ENCODE peak calls at places on chromosomes 2 and 18, in six cellular contexts. S is A549, Q is endothelial cell of umbilical vein, C is K562, I is GM12878, H is HepG2. W is an unnamed sample.

GRCh38 chr2:230928701-230929380 is 3.8 kb upstream of the GPR55 start:
- DNase-seq in H (no peak), Q (no peak), I (no peak), S (no peak), C (no peak), W (no peak)

GRCh38 chr2:196445991-196446390 is 193.5 kb upstream of the CCDC150 start:
- DNase-seq in Q (no peak), I (no peak), C (no peak), H (no peak), S (no peak), W (no peak)

GRCh38 chr18:70469916-70470315 is 181.1 kb downstream of the SOCS6 start:
- DNase-seq in Q (no peak), C (no peak), I (no peak), S (no peak), H (no peak), W (peak)

GRCh38 chr18:57243624-57244179 is 96.8 kb downstream of the BOD1L2 start:
- DNase-seq in Q (no peak), C (no peak), H (peak), S (no peak), I (no peak), W (no peak)

GRCh38 chr18:68314403-68314802 is 400.5 kb downstream of the TMX3 start:
- DNase-seq in Q (no peak), C (no peak), H (no peak), S (no peak), I (no peak), W (no peak)

GRCh38 chr2:40127890-40128548 is 323.9 kb downstream of the SLC8A1 start:
- DNase-seq in H (no peak), C (no peak), S (no peak), Q (no peak), I (no peak), W (no peak)

GRCh38 chr2:71240794-71241193 is 13.9 kb upstream of the PAIP2B start:
- DNase-seq in H (no peak), Q (no peak), I (no peak), S (no peak), C (no peak), W (no peak)

GRCh38 chr2:185417111-185417510 is 321.5 kb upstream of the FSIP2 start:
- DNase-seq in C (no peak), I (no peak), H (no peak), S (no peak), Q (no peak), W (peak)

GRCh38 chr2:11026286-11026921 is 114.7 kb downstream of the KCNF1 start:
- DNase-seq in S (no peak), Q (no peak), H (no peak), I (no peak), C (no peak), W (no peak)

GRCh38 chr2:9637330-9637729 is 6.5 kb upstream of the YWHAQ start:
- DNase-seq in H (peak), Q (peak), C (no peak), S (no peak), I (no peak), W (no peak)

GRCh38 chr18:23068692-23069305 is 66.5 kb upstream of the CABLES1 start:
- DNase-seq in S (no peak), Q (peak), C (no peak), I (no peak), H (no peak), W (peak)

GRCh38 chr2:36193680-36194079 is 161.9 kb upstream of the CRIM1 start:
- DNase-seq in C (no peak), I (no peak), Q (no peak), H (no peak), S (no peak), W (no peak)

GRCh38 chr18:43800584-43800983 is 523.3 kb upstream of the SYT4 start:
- DNase-seq in H (no peak), Q (no peak), C (no peak), I (no peak), S (no peak), W (no peak)

GRCh38 chr2:232325324-232326273 is 53.0 kb upstream of the ALPP start:
- DNase-seq in C (peak), S (no peak), Q (peak), I (no peak), H (peak), W (peak)

GRCh38 chr18:3217930-3218647 is 1.7 kb downstream of the MYOM1 start:
- DNase-seq in H (peak), S (peak), Q (no peak), C (peak), I (no peak), W (no peak)

GRCh38 chr18:74831571-74832250 is 234.0 kb downstream of the ZNF407 start:
- DNase-seq in H (no peak), I (no peak), S (no peak), C (no peak), Q (no peak), W (no peak)

GRCh38 chr18:35750929-35751328 is 169.4 kb downstream of the GALNT1 start:
- DNase-seq in Q (no peak), H (no peak), I (no peak), S (no peak), C (no peak), W (no peak)

GRCh38 chr18:111292-112014 is 46.9 kb upstream of the USP14 start:
- DNase-seq in C (peak), Q (peak), H (peak), I (no peak), S (peak), W (peak)

GRCh38 chr2:47456851-47457250 is 53.9 kb downstream of the MSH2 start:
- DNase-seq in H (no peak), I (no peak), Q (no peak), S (no peak), C (no peak), W (peak)

GRCh38 chr2:86074256-86074655 is 31.4 kb downstream of the POLR1A start:
- DNase-seq in H (no peak), I (no peak), Q (no peak), S (no peak), C (no peak), W (no peak)

GRCh38 chr18:27428120-27428519 is 243.0 kb upstream of the CHST9 start:
- DNase-seq in C (no peak), H (no peak), I (no peak), Q (no peak), S (no peak), W (no peak)

GRCh38 chr2:107064750-107065149 is 178.8 kb upstream of the ST6GAL2 start:
- DNase-seq in I (no peak), S (no peak), C (no peak), H (no peak), Q (no peak), W (no peak)
- TF ChIP-seq MYC in I (no peak), S (no peak), C (no peak), H (no peak), Q (no peak), W (no peak)

DNA sequence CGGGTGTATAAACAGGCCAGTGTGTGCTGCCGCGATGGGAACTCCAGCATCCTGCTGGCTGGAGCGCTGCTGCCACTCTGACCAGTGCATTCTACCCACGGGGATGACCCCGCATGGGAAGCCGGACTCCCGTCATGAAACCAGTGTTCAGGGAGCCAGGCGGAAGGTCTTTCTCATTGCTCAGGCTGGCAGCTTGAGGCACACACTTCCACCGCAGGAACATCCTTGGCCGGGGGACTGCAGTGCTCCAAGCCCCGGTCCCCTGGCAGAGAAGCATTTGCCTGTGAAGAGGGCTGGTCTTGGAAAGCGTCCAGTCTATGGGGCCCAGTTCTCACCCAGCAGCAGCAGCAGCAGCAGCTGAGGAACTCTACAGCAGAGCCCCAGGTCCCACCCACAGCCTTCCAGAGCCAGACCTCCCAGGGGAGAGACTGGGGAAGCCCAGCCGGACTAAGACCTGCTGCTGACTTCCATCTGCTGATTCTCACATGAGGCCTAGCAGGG is 235.9 kb downstream of the KLHL29 start:
- DNase-seq in H (no peak), Q (no peak), I (no peak), S (no peak), C (no peak), W (peak)
- TF ChIP-seq MYC in H (no peak), Q (no peak), I (no peak), S (no peak), C (no peak), W (no peak)

GRCh38 chr2:216404010-216404618 is 8.2 kb upstream of the SMARCAL1 start:
- DNase-seq in S (peak), H (peak), Q (peak), I (no peak), C (peak), W (peak)
- TF ChIP-seq MYC in S (no peak), H (no peak), Q (no peak), I (no peak), C (no peak), W (no peak)

GRCh38 chr2:180655842-180656454 is 324.5 kb upstream of the UBE2E3 start:
- DNase-seq in Q (no peak), C (no peak), H (no peak), S (no peak), I (no peak), W (no peak)
- TF ChIP-seq MYC in Q (no peak), C (no peak), H (no peak), S (no peak), I (no peak), W (no peak)

GRCh38 chr2:218879881-218880748 is 537 bp upstream of the WNT10A start:
- DNase-seq in I (peak), H (no peak), S (no peak), Q (no peak), C (no peak), W (no peak)
- TF ChIP-seq MYC in I (peak), H (no peak), S (no peak), Q (no peak), C (no peak), W (no peak)

GRCh38 chr2:171266102-171266501 is 105.4 kb upstream of the TLK1 start:
- DNase-seq in H (no peak), S (no peak), C (no peak), I (no peak), Q (no peak), W (no peak)

GRCh38 chr2:171271380-171271779 is 110.7 kb upstream of the TLK1 start:
- DNase-seq in S (no peak), C (no peak), I (no peak), H (no peak), Q (no peak), W (no peak)

GRCh38 chr2:171274757-171275156 is 114.1 kb upstream of the TLK1 start:
- DNase-seq in H (no peak), C (no peak), Q (no peak), S (no peak), I (no peak), W (no peak)

GRCh38 chr2:171268230-171268629 is 107.5 kb upstream of the TLK1 start:
- DNase-seq in Q (no peak), I (no peak), C (no peak), S (no peak), H (no peak), W (no peak)

DNA sequence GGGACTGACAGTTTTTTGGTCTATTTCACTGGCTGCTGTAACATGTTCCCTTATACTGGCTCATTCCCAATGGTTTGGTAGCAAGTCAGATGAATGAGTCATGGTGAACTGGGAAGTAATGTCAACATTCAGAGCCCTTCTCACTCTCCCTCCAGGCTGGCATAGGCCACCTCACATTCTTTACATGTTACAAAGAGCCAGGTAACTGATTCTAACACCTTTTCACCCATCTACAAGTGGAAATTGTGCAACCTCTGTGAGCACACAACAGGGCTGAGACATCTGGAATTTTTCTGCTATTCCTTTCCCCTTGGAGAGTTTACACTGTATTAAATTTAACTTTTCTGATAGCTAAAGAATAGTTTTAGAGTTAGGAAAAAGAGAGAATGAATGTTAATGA is 111.3 kb upstream of the TLK1 start:
- DNase-seq in I (no peak), Q (peak), H (peak), S (peak), C (no peak), W (peak)
- TF ChIP-seq MYC in I (no peak), Q (no peak), H (no peak), S (no peak), C (no peak), W (no peak)

DNA sequence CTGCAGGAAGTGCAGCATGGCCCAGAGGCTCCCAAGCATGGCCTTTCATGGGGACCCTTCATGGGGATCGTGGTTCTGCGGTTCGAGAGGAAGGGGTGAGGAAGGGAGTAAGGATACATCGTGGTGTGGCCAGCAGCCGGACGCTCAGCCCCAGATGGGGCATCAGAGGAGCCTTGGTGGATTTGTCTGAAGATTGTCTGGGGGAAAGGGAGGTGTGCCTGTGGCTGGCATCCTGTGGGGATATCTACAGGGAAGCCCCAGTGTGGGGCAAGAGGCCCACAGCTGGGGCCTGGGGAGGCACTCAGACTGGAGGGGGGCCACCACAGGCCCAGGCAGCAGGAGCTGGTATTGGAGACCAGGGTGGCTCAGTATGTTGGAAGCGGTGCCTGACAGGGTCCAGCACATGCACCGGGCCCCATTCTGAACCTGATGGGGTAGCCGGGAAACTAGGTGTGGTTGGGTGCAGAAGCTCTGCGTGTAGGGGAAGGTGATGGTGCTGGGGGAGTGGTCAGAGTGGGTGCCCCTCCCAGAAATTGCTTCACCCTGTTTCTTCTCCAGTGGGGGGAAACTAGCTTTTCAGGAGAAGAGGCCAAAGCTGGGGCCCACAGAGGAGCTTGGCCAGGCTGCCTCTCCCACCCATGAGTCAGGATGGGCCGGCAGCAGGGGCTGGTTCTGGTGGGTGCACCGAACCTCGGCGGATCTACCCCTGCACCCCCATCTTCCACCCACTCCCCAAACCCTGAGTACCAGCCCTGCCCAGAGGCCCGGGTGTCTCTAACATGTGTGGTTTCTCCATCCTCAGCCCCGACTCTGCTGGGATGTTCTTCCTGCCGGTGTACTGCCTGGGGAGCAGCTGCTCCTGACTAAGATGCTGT is 274.4 kb upstream of the HDAC4 start:
- DNase-seq in H (no peak), I (no peak), S (no peak), C (no peak), Q (no peak), W (no peak)
- TF ChIP-seq MYC in H (no peak), I (no peak), S (no peak), C (no peak), Q (no peak), W (no peak)

W was measured in NB4.